ENCODE peak calls at places on chromosomes 11 and 22, in five cellular contexts. P, V, I, U and F are unnamed samples.
A peak's percentile ranks its signal among the peaks of the same experiment; 100 is the strongest.

GRCh38 chr11:125932301-125932700 is 13.5 kb upstream of the VSIG10L2 start:
- DNase-seq in P (no peak), V (no peak), I (no peak), U (no peak), F (peak; percentile 56)

GRCh38 chr22:45493286-45493771 is 9.4 kb upstream of the FBLN1 start:
- DNase-seq in P (no peak), V (no peak), I (peak; percentile 53), U (no peak), F (peak; percentile 84)

GRCh38 chr22:37739000-37739399 is 42.2 kb downstream of the TRIOBP start:
- DNase-seq in P (no peak), V (no peak), I (no peak), U (peak; percentile 25), F (peak; percentile 90)

GRCh38 chr22:35629406-35630234 is 12.5 kb upstream of the MB start:
- DNase-seq in P (no peak), V (peak; percentile 82), I (peak; percentile 70), U (peak; percentile 85), F (peak; percentile 94)

GRCh38 chr11:119416606-119417580 is 6.1 kb downstream of the THY1 start:
- DNase-seq in P (no peak), V (no peak), I (no peak), U (peak; percentile 11), F (no peak)

GRCh38 chr11:132126973-132127900 is 756.8 kb downstream of the NTM start:
- DNase-seq in P (no peak), V (no peak), I (peak; percentile 90), U (peak; percentile 46), F (no peak)

GRCh38 chr11:118612378-118612777 is 5.0 kb downstream of the PHLDB1 start:
- DNase-seq in P (no peak), V (peak; percentile 59), I (no peak), U (peak; percentile 4), F (peak; percentile 83)

GRCh38 chr11:48116843-48117242 is 99.8 kb upstream of the OR4B1 start:
- DNase-seq in P (no peak), V (no peak), I (peak; percentile 50), U (no peak), F (no peak)

GRCh38 chr11:3216027-3216525 is 2.5 kb downstream of the MRGPRG start:
- DNase-seq in P (no peak), V (peak; percentile 57), I (no peak), U (no peak), F (peak; percentile 59)

GRCh38 chr22:30251661-30252226 is 5.2 kb upstream of the LIF start:
- DNase-seq in P (no peak), V (no peak), I (no peak), U (no peak), F (no peak)

GRCh38 chr11:69215784-69216415 is 60.2 kb downstream of the SMIM38 start:
- DNase-seq in P (no peak), V (no peak), I (no peak), U (no peak), F (peak; percentile 29)

GRCh38 chr11:78740175-78741161 is 165.8 kb upstream of the NARS2 start:
- DNase-seq in P (no peak), V (no peak), I (no peak), U (no peak), F (no peak)

GRCh38 chr11:70527046-70527395 is 128.7 kb downstream of the CTTN start:
- DNase-seq in P (no peak), V (peak; percentile 62), I (no peak), U (no peak), F (peak; percentile 61)

GRCh38 chr11:57644748-57645715 is 4.7 kb downstream of the YPEL4 start:
- DNase-seq in P (peak; percentile 82), V (no peak), I (peak; percentile 89), U (peak; percentile 79), F (peak; percentile 91)

GRCh38 chr11:117821431-117821830 is 3.1 kb downstream of the FXYD2 start:
- DNase-seq in P (no peak), V (peak; percentile 80), I (no peak), U (no peak), F (peak; percentile 54)

GRCh38 chr22:43295660-43296059 is 47.5 kb downstream of the SCUBE1 start:
- DNase-seq in P (no peak), V (no peak), I (no peak), U (no peak), F (no peak)